ENCODE peak calls at places on chromosomes 13 and 19, in four cellular contexts. E, B, F and R are unnamed samples.

GRCh38 chr13:21048901-21049655 is 12.3 kb downstream of the LATS2 start:
- DNase-seq in E (no peak), F (no peak), B (no peak), R (peak)

GRCh38 chr19:29714953-29715694 is at the start of gene C19orf12:
- DNase-seq in B (no peak), F (peak), E (peak), R (peak)

GRCh38 chr19:48614436-48615144 is at the start of gene FAM83E:
- DNase-seq in F (no peak), E (no peak), B (peak), R (peak)

GRCh38 chr13:20462533-20462915 is 63.1 kb downstream of the CRYL1 start:
- DNase-seq in F (no peak), E (no peak), B (no peak), R (peak)

GRCh38 chr19:35257113-35257461 is 8.3 kb downstream of the LSR start:
- DNase-seq in F (no peak), B (no peak), E (no peak), R (no peak)

GRCh38 chr13:96279904-96280303 is 190.0 kb downstream of the HS6ST3 start:
- DNase-seq in B (no peak), E (no peak), F (no peak), R (no peak)

GRCh38 chr19:49362048-49362925 is at the start of gene TEAD2:
- DNase-seq in E (peak), F (peak), B (peak), R (peak)

GRCh38 chr13:112451512-112452379 is 75.6 kb downstream of the SPACA7 start:
- DNase-seq in F (no peak), B (peak), E (no peak), R (no peak)

GRCh38 chr19:57746580-57747471 is at the start of gene ZNF776:
- DNase-seq in F (peak), E (peak), B (peak), R (peak)

GRCh38 chr13:21670883-21671792 is at the start of gene FGF9:
- DNase-seq in B (peak), E (peak), F (peak), R (peak)

GRCh38 chr13:62302341-62302740 is 886.7 kb upstream of the PCDH20 start:
- DNase-seq in F (no peak), B (no peak), E (peak), R (no peak)

GRCh38 chr13:77584111-77584510 is 48.6 kb downstream of the SCEL start:
- DNase-seq in E (no peak), B (no peak), F (no peak), R (no peak)

GRCh38 chr19:5292843-5293606 is 47.6 kb downstream of the PTPRS start:
- DNase-seq in E (peak), B (peak), F (peak), R (peak)

GRCh38 chr19:10184636-10185035 is 10.1 kb downstream of the DNMT1 start:
- DNase-seq in E (no peak), F (no peak), B (no peak), R (no peak)

GRCh38 chr19:11381535-11382369 is 2.4 kb downstream of the EPOR start:
- DNase-seq in F (peak), E (peak), B (peak), R (peak)

GRCh38 chr19:19385900-19386339 is 19.6 kb upstream of the GATAD2A start:
- DNase-seq in B (peak), F (no peak), E (no peak), R (peak)

GRCh38 chr19:53131085-53131484 is 1.6 kb downstream of the ZNF415 start:
- DNase-seq in B (no peak), E (no peak), F (no peak), R (peak)

GRCh38 chr13:94160875-94161274 is 318.6 kb downstream of the DCT start:
- DNase-seq in E (no peak), F (no peak), B (no peak), R (no peak)

GRCh38 chr13:80945328-80945727 is 604.4 kb upstream of the SPRY2 start:
- DNase-seq in B (peak), F (peak), E (no peak), R (peak)

GRCh38 chr19:2762783-2763496 is 20.1 kb downstream of the SGTA start:
- DNase-seq in E (no peak), F (no peak), B (no peak), R (no peak)

GRCh38 chr13:98992355-98992754 is 14.5 kb upstream of the DOCK9 start:
- DNase-seq in B (no peak), E (peak), F (no peak), R (no peak)

GRCh38 chr19:18320865-18321728 is 1.8 kb downstream of the LSM4 start:
- DNase-seq in F (no peak), E (no peak), B (no peak), R (no peak)

GRCh38 chr13:48094404-48094780 is 512 bp downstream of the MED4 start:
- DNase-seq in F (no peak), B (no peak), E (no peak), R (peak)

GRCh38 chr13:50594276-50594970 is 249.1 kb downstream of the DLEU7 start:
- DNase-seq in F (peak), B (peak), E (no peak), R (no peak)

GRCh38 chr19:54035215-54036178 is 28.2 kb downstream of the VSTM1 start:
- DNase-seq in F (peak), B (peak), E (peak), R (peak)

GRCh38 chr19:507286-508203 is at the start of gene TPGS1:
- DNase-seq in F (peak), B (peak), E (peak), R (peak)

GRCh38 chr13:46374710-46375109 is 12.3 kb downstream of the RUBCNL start:
- DNase-seq in B (no peak), F (no peak), E (no peak), R (no peak)

GRCh38 chr13:102799544-102800144 is 725 bp downstream of the BIVM start:
- DNase-seq in F (peak), B (peak), E (peak), R (peak)
- H2AK5ac ChIP-seq in F (peak), B (no peak), E (peak), R (no peak)

GRCh38 chr19:33225458-33225925 is at the start of gene SLC7A10:
- DNase-seq in F (no peak), B (no peak), E (no peak), R (no peak)

GRCh38 chr19:33227242-33227650 is 1.6 kb upstream of the SLC7A10 start:
- DNase-seq in B (peak), F (no peak), E (peak), R (peak)

GRCh38 chr19:33227870-33228599 is 2.4 kb upstream of the SLC7A10 start:
- DNase-seq in E (no peak), B (no peak), F (no peak), R (no peak)

GRCh38 chr19:33224694-33225457 is 774 bp downstream of the SLC7A10 start:
- DNase-seq in E (no peak), F (no peak), B (no peak), R (no peak)

DNA sequence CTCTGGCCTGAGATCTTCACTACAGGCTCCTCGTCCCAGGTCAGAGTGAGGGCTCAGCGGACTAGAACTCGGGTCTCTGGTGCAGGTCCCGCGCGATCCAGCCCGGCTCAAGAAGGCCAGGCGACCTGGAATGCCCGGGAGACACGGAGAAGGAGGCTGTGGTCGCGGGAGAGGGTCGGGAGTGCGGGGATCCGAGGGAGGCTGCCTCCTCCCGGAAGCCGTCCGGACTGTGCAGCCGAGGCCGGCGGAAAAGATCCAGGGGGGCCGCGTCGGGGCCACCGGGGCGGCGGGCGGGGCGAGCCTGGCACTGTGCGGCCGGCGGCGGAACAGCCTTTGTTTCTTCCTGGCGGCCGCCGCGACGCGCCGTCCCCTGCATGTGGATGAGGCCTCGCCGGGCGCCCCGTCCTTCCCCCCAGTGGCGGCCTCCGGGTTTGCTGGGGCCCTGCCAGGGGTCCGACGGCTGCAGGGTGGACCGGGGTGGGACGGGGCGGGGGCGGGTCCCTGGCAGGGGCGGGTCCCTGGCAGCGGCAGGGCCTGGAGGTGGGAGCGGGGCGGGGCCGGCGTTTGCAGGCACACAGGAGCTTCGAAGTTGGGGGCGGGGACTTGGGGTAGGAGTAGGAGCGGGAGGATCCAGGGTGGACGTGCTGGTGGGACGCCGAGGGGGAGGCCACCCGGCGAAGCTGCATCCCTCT is 1.0 kb upstream of the SLC7A10 start:
- DNase-seq in B (peak), F (no peak), E (no peak), R (peak)
- H3K9ac ChIP-seq in B (no peak), F (no peak), E (no peak), R (no peak)

DNA sequence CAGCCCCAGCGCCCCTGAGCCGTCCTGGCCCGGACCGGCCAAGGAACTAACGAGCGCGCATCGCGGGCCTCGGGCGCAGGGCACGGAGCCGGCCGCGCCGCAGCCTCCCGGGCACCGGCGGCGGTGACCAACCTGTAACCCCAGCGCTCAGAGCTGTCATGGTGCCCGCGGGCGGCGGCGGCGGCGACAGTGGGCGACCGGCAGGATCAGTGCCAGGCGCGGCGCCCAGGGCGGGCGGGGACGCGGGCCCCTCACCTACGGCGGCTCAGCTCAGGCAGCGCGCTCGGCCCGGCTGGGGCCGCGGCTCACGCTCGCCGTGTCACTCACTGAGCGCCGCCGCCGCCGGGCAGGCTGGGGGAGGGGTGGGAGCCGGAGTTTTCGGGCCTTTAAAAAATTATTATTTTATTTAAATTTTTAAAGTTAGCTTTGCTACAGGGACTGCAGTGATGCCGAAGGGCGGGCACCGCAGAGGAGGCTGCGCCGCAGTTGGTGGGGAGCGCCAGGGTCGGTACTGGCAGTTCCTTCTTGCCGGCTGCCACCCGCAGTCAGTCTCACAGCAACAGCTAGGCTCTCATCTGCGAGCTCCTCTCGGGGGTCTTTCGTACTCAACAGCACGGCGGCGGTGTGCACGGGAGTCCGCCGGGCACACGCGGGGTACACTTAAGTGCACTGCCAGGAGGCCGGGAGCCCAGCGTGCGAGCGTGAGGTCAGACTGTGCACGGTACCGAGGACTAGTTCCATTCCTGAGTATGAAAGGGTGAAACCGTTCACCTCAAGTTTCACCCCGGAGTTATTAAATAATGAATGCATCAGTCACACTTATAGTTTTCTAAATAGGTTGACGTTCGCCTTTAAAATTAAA is at the start of gene NALCN:
- DNase-seq in E (no peak), B (peak), F (peak), R (peak)
- H3K23ac ChIP-seq in E (no peak), B (no peak), F (no peak), R (peak)

DNA sequence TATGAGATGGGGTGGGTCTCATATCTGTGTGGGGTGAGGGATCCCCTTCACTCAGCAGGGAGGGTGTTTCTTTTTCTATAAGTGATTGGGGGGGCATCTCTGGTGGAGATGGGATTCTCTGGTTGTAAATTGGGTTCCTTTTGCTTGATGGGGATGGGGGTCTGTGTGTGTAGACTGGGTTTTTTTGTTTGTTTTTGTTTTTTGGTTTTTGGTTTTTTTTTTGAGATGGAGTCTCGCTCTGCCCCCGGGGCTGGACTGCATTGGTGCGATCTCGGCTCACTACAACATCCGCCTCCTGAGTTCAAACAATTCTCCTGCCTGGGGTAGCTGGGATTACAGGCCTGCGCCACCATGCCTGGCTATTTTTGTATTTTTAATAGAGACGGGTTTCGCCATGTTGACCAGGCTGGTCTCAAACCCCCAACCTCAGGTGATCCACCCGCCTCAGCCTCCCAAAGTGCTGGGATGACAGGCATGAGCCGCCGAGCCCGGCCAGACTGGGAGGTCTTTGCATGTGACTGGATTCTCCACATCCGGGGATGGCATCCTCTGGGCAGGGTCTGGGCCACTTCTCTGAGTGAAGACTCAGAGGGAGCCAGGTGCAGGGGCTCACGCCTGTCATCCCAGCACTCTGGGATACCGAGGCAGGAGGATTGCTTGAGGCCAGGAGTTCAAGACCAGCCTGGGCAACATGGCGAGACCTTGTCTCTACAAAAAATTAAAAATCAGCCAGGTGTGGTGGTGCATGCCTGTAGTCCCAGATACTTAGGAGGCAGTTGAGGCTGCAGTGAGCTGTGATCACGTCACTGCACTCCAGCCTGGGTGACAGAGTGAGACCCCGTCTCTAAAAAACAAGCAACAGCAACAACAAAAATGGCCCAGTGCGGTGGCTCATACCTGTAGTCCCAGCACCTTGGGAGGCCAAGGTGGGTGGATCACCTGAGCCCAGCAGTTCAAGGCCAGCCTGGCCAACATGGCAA is 799 bp downstream of the MYBPC2 start:
- DNase-seq in B (no peak), F (no peak), E (no peak), R (no peak)
- H2AK5ac ChIP-seq in B (no peak), F (peak), E (no peak), R (no peak)

GRCh38 chr19:45448425-45448756 is 19.4 kb upstream of the FOSB start:
- DNase-seq in E (no peak), B (no peak), F (no peak), R (no peak)

GRCh38 chr19:45446944-45447343 is 20.9 kb upstream of the FOSB start:
- DNase-seq in F (no peak), E (no peak), B (no peak), R (no peak)

GRCh38 chr19:45444318-45445041 is 20.8 kb upstream of the ERCC1 start:
- DNase-seq in F (peak), E (peak), B (peak), R (peak)

GRCh38 chr19:45445139-45445538 is 21.4 kb upstream of the ERCC1 start:
- DNase-seq in E (no peak), F (no peak), B (no peak), R (no peak)

GRCh38 chr19:45446295-45446694 is 21.5 kb upstream of the FOSB start:
- DNase-seq in F (no peak), B (no peak), E (peak), R (peak)
- H3K9ac ChIP-seq in F (no peak), B (no peak), E (no peak), R (no peak)

GRCh38 chr19:39157275-39157996 is 31.9 kb downstream of the PAK4 start:
- DNase-seq in F (no peak), E (peak), B (no peak), R (no peak)
- H3K23ac ChIP-seq in F (peak), E (peak), B (peak), R (peak)